ENCODE peak calls at places on chromosomes 4 and X, in four cellular contexts. Q is HCT116, F is transverse colon, L is endothelial cell of umbilical vein. W is an unnamed sample.

GRCh38 chrX:19954707-19955106 is 36.2 kb downstream of the BCLAF3 start:
- DNase-seq in Q (no peak), L (no peak), F (no peak), W (no peak)

GRCh38 chr4:40150932-40151331 is 45.9 kb upstream of the RHOH start:
- DNase-seq in L (no peak), F (no peak), Q (no peak), W (no peak)

GRCh38 chr4:87144346-87144745 is 76.1 kb downstream of the KLHL8 start:
- DNase-seq in Q (no peak), L (no peak), F (no peak), W (no peak)

GRCh38 chr4:52640808-52641595 is 18.1 kb downstream of the USP46 start:
- DNase-seq in Q (peak; percentile 53), F (no peak), L (peak; percentile 75), W (no peak)

GRCh38 chr4:123995939-123996338 is 599.3 kb downstream of the SPRY1 start:
- DNase-seq in L (peak; percentile 79), Q (no peak), F (no peak), W (no peak)

GRCh38 chr4:83964996-83965541 is 429.2 kb downstream of the GPAT3 start:
- DNase-seq in F (no peak), Q (no peak), L (no peak), W (no peak)

GRCh38 chr4:42302348-42302747 is 94.9 kb upstream of the SHISA3 start:
- DNase-seq in Q (peak; percentile 43), F (no peak), L (peak; percentile 27), W (no peak)

GRCh38 chr4:102586644-102587021 is 85.5 kb downstream of the NFKB1 start:
- DNase-seq in Q (no peak), F (no peak), L (no peak), W (no peak)

GRCh38 chrX:10108288-10108687 is 48.5 kb upstream of the CLCN4 start:
- DNase-seq in Q (no peak), F (no peak), L (no peak), W (no peak)

GRCh38 chr4:69116645-69117321 is 20.5 kb downstream of the UGT2B7 start:
- DNase-seq in Q (no peak), L (peak; percentile 44), F (no peak), W (no peak)

GRCh38 chr4:76691767-76692689 is 205.9 kb downstream of the SOWAHB start:
- DNase-seq in Q (no peak), F (peak; percentile 37), L (no peak), W (no peak)

GRCh38 chr4:47525154-47525819 is 40.2 kb downstream of the ATP10D start:
- DNase-seq in Q (peak; percentile 21), L (peak; percentile 90), F (no peak), W (no peak)

GRCh38 chr4:95190751-95191436 is 357.9 kb downstream of the UNC5C start:
- DNase-seq in F (no peak), Q (no peak), L (no peak), W (no peak)

GRCh38 chr4:8383451-8384160 is 56.9 kb downstream of the ACOX3 start:
- DNase-seq in F (no peak), L (no peak), Q (no peak), W (no peak)

GRCh38 chr4:176376032-176376614 is 56.4 kb downstream of the SPCS3 start:
- DNase-seq in F (no peak), L (peak; percentile 48), Q (peak; percentile 19), W (no peak)

GRCh38 chrX:51891821-51892551 is 1.4 kb upstream of the MAGED1 start:
- DNase-seq in L (peak; percentile 7), F (no peak), Q (no peak), W (no peak)

GRCh38 chr4:180664766-180665368 is 1578.3 kb upstream of the TENM3 start:
- DNase-seq in F (peak; percentile 56), L (peak; percentile 52), Q (peak; percentile 87), W (no peak)

GRCh38 chrX:48697182-48697727 is 721 bp downstream of the SUV39H1 start:
- DNase-seq in L (peak; percentile 15), F (no peak), Q (no peak), W (no peak)

GRCh38 chr4:90317785-90318184 is 190.6 kb downstream of the CCSER1 start:
- DNase-seq in L (peak; percentile 82), F (no peak), Q (peak; percentile 86), W (no peak)
- TF ChIP-seq POLR2A in L (no peak), F (no peak), Q (no peak), W (no peak)

GRCh38 chrX:40177489-40177888 is 79.7 kb upstream of the BCOR start:
- DNase-seq in L (no peak), F (no peak), Q (no peak), W (no peak)
- TF ChIP-seq POLR2A in L (no peak), F (no peak), Q (no peak), W (no peak)

GRCh38 chr4:4289930-4290850 is at the start of the genes LYAR and ZBTB49:
- DNase-seq in L (peak; percentile 94), Q (peak; percentile 76), F (peak; percentile 97), W (peak; percentile 90)
- TF ChIP-seq POLR2A in L (peak; percentile 78), Q (peak; percentile 87), F (peak; percentile 79), W (no peak)

DNA sequence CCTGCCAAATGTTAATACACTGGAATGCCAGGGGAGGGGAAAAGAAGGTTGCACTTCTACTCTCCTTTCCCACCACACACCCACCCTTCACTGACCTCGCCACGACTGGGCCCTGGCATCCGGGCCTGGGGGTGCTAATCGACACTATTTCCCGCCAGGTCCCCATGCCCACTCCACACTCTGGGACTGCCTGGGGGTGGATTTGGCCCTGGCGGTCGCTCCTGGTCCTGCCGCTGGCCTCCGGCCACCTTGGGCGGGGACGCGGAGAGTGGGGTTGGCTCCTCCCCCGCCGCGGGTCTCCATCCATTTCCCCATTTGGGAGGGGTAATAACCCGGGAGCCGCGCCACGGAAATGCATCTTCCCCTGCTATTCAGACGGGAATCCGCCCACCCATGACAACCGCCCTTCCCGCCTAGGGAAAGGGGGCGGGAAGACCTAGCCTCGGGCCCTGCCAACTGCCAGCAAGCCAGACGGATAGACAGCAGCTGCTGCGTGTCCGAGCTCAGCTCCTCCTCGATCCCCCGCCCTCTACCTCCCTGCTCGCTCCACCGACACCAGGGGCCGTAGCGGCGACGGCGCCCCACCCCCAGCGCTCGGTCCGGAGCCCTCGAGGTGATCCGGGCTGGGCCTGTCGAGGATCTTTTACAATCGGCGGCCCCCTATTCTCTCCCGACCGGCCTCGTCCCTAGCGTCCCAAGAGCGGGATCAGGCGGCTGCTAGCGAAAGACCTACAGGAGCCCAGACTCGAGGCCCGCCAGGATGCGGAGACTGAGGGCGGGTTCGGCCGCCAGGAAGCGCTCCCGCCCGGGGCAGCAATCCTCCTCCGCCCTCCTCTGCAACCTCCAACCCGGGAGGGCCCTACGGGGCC is 78.0 kb downstream of the RLIM start:
- DNase-seq in Q (no peak), F (peak; percentile 78), L (peak; percentile 72), W (peak; percentile 92)
- TF ChIP-seq POLR2A in Q (no peak), F (peak; percentile 16), L (no peak), W (no peak)

GRCh38 chrX:103356023-103356798 is at the start of gene TCEAL9:
- DNase-seq in Q (peak; percentile 29), F (peak; percentile 63), L (peak; percentile 79), W (no peak)
- TF ChIP-seq POLR2A in Q (peak; percentile 69), F (peak; percentile 80), L (peak; percentile 78), W (no peak)

GRCh38 chr4:6688879-6689505 is 4.7 kb upstream of the S100P start:
- DNase-seq in Q (peak; percentile 75), F (peak; percentile 55), L (peak; percentile 39), W (no peak)
- TF ChIP-seq POLR2A in Q (no peak), F (no peak), L (no peak), W (no peak)

DNA sequence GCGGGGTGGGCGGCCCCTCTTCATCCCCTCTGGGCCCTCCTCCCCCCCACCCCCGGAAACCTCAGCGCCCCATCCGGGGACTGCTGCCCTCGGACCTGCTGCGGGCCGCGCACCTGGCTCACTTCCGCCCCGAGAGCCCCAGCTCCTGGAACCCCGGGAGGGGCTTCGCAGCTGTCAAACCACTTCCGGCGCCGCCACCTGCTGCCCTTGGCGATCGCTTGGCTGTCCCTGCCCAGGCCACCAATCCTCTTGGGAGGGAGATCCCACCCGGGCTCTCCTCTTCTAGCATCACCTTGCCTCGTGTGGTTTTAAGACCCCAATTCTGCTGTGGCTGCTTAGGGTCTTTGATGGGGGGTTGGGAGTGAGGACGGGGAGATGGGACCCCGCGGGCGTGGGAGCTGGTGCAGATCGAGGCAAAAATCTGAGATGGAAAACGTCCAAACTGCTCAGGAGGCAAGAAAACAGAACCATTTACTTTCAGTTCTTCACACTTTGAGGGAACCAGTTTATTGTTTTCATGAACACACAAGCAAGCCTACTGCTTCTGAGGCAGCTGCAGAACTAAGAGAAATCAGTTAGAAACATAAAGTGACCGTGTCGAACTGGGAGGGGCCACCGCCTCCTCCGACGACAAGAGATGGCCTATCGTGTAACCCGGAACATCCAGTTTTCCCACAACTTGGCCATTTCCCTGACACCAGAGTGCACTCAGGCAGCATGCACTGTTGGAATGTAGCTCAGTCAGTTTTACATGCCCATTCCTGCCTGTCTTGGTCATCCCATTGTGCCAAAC is 782 bp downstream of the MTMR1 start:
- DNase-seq in L (peak; percentile 35), Q (peak; percentile 8), F (peak; percentile 80), W (no peak)
- TF ChIP-seq POLR2A in L (no peak), Q (no peak), F (no peak), W (no peak)

W was measured in vagina.